ENCODE peak calls at places on chromosomes 13 and 19, in seven cellular contexts. D, H, W, I, J, G and B are unnamed samples.

GRCh38 chr13:77330009-77330471 is 3.1 kb upstream of the MYCBP2 start:
- DNase-seq in I (no peak), J (no peak), W (no peak), D (no peak), H (no peak), G (no peak), B (no peak)

GRCh38 chr13:32255744-32256120 is 59.4 kb downstream of the ZAR1L start:
- DNase-seq in I (no peak), G (no peak), D (no peak), H (peak; percentile 22), W (no peak), J (no peak), B (no peak)

GRCh38 chr19:49556412-49557398 is 23.7 kb downstream of the NOSIP start:
- DNase-seq in I (no peak), W (no peak), J (no peak), D (peak; percentile 86), H (no peak), G (no peak), B (no peak)

GRCh38 chr19:30064776-30065494 is 122.9 kb downstream of the URI1 start:
- DNase-seq in G (peak; percentile 9), H (no peak), W (peak; percentile 50), D (no peak), J (peak; percentile 40), I (peak; percentile 15), B (no peak)

GRCh38 chr19:7947939-7948338 is 4.5 kb upstream of the TIMM44 start:
- DNase-seq in G (no peak), J (no peak), H (peak; percentile 72), W (no peak), I (no peak), D (no peak), B (no peak)

GRCh38 chr13:43874512-43875092 is 4.9 kb downstream of the CCDC122 start:
- DNase-seq in J (peak; percentile 11), I (no peak), W (no peak), D (no peak), H (peak; percentile 45), G (no peak), B (no peak)

GRCh38 chr19:495440-496332 is 600 bp upstream of the MADCAM1 start:
- DNase-seq in G (no peak), J (peak; percentile 84), D (no peak), I (no peak), H (peak; percentile 46), W (no peak), B (no peak)

GRCh38 chr13:109243311-109243951 is 543.0 kb downstream of the IRS2 start:
- DNase-seq in W (no peak), H (peak; percentile 88), I (peak; percentile 52), J (no peak), D (no peak), G (no peak), B (no peak)

GRCh38 chr19:56667311-56667870 is 4.2 kb downstream of the ZNF835 start:
- DNase-seq in D (no peak), H (no peak), W (peak; percentile 68), G (no peak), J (no peak), I (no peak), B (no peak)

GRCh38 chr13:98515804-98516465 is 61.0 kb downstream of the STK24 start:
- DNase-seq in D (no peak), W (no peak), I (no peak), J (no peak), H (no peak), G (no peak), B (no peak)

GRCh38 chr19:5434351-5434917 is 20.8 kb upstream of the ZNRF4 start:
- DNase-seq in I (no peak), H (no peak), G (no peak), W (no peak), J (no peak), D (no peak), B (no peak)

GRCh38 chr13:73215807-73216206 is 157.0 kb downstream of the KLF5 start:
- DNase-seq in W (no peak), J (no peak), H (no peak), I (no peak), D (no peak), G (peak; percentile 38), B (no peak)

GRCh38 chr19:13986348-13986904 is 19.7 kb downstream of the RFX1 start:
- DNase-seq in G (peak; percentile 82), H (no peak), I (peak; percentile 91), J (peak; percentile 97), W (peak; percentile 91), D (peak; percentile 77), B (peak; percentile 67)

GRCh38 chr19:40750035-40750284 is 317 bp downstream of the ACTMAP start:
- DNase-seq in J (no peak), W (no peak), H (peak; percentile 45), I (no peak), G (no peak), D (no peak), B (no peak)

GRCh38 chr13:100521912-100522490 is 66.6 kb downstream of the GGACT start:
- DNase-seq in G (no peak), D (no peak), W (no peak), H (no peak), J (no peak), I (no peak), B (no peak)

GRCh38 chr19:35257113-35257461 is 8.3 kb downstream of the LSR start:
- DNase-seq in J (no peak), H (no peak), D (no peak), G (no peak), I (peak; percentile 14), W (peak; percentile 74), B (no peak)

GRCh38 chr19:29674374-29675119 is 9.3 kb downstream of the PLEKHF1 start:
- DNase-seq in G (no peak), J (no peak), W (peak; percentile 52), I (no peak), D (no peak), H (no peak), B (no peak)

DNA sequence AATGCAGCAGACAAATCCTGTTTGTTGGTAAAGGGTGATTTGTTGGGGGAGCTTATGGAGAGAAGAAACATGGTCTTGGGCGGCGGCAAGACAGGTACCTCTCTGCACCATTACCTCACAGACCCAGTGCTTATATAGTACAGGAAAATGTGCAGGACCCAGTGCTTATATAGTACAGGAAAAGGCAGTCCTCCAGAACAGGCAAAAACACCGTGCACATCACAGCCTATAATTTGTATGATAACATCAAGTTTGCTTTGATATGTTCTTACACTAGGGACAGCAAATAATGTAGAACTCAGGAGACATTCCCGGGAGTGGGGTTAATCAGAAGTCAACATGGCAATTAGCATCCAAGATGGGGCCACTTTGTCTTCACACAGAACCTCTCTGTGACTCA is 20.9 kb downstream of the VAV1 start:
- DNase-seq in H (no peak), J (no peak), G (no peak), I (no peak), D (no peak), W (no peak), B (no peak)
- H3K4me1 ChIP-seq in H (no peaks in the 10 kb centered on the region), J (no peaks in the 10 kb centered on the region), G (no peaks in the 10 kb centered on the region), I (no peaks in the 10 kb centered on the region), D (no peaks in the 10 kb centered on the region), W (peaks cover 5% of the 10 kb centered on the region), B (no peaks in the 10 kb centered on the region)

GRCh38 chr13:33525759-33526158 is 240.2 kb upstream of the STARD13 start:
- DNase-seq in I (no peak), G (no peak), J (no peak), W (no peak), H (no peak), D (no peak), B (no peak)

GRCh38 chr13:33536639-33537425 is 251.3 kb upstream of the STARD13 start:
- DNase-seq in D (no peak), W (no peak), I (no peak), G (no peak), H (peak; percentile 88), J (no peak), B (no peak)

GRCh38 chr13:33526718-33527117 is 241.2 kb upstream of the STARD13 start:
- DNase-seq in H (no peak), W (no peak), J (no peak), I (no peak), G (no peak), D (no peak), B (no peak)

GRCh38 chr13:33531484-33531883 is 245.9 kb upstream of the STARD13 start:
- DNase-seq in G (no peak), H (no peak), D (no peak), J (no peak), I (no peak), W (no peak), B (no peak)
- H3K27me3 ChIP-seq in G (no peaks in the 10 kb centered on the region), H (no peaks in the 10 kb centered on the region), D (no peaks in the 10 kb centered on the region), J (no peaks in the 10 kb centered on the region), I (no peaks in the 10 kb centered on the region), W (no peaks in the 10 kb centered on the region), B (no peaks in the 10 kb centered on the region)

GRCh38 chr19:17615889-17616685 is 60.6 kb downstream of the COLGALT1 start:
- DNase-seq in H (no peak), J (no peak), D (no peak), G (no peak), I (no peak), W (no peak), B (no peak)
- H3K4me3 ChIP-seq in H (peak overlapping the region; percentile 35), J (no peak overlapping the region), D (no peak overlapping the region), G (no peak overlapping the region), I (peak overlapping the region; percentile 5), W (peak overlapping the region; percentile 23), B (peak overlapping the region; percentile 53)

DNA sequence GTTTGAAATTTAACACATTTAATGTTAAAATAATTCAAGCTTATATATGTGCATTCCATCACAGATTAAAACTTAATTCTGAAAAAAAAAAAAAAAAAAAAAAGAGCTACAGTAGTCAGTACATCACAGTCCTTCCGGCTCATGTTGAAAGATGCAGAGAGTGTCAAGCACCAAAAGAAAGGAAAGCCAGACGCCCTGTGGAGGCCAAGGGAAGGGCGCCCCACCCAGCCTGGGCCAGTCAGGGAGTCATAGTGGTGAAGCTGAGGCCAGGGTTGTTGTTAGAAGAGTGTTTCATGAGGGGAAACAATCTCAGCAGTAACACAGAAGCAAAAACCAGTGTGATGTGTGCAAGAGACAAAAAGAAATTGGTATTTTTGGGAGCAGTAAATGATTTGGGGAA is 375.3 kb downstream of the MTUS2 start:
- DNase-seq in D (no peak), W (no peak), G (no peak), J (no peak), H (no peak), I (no peak), B (no peak)
- H3K4me1 ChIP-seq in D (no peaks in the 10 kb centered on the region), W (no peaks in the 10 kb centered on the region), G (no peaks in the 10 kb centered on the region), J (no peaks in the 10 kb centered on the region), H (no peaks in the 10 kb centered on the region), I (no peaks in the 10 kb centered on the region), B (no peaks in the 10 kb centered on the region)

DNA sequence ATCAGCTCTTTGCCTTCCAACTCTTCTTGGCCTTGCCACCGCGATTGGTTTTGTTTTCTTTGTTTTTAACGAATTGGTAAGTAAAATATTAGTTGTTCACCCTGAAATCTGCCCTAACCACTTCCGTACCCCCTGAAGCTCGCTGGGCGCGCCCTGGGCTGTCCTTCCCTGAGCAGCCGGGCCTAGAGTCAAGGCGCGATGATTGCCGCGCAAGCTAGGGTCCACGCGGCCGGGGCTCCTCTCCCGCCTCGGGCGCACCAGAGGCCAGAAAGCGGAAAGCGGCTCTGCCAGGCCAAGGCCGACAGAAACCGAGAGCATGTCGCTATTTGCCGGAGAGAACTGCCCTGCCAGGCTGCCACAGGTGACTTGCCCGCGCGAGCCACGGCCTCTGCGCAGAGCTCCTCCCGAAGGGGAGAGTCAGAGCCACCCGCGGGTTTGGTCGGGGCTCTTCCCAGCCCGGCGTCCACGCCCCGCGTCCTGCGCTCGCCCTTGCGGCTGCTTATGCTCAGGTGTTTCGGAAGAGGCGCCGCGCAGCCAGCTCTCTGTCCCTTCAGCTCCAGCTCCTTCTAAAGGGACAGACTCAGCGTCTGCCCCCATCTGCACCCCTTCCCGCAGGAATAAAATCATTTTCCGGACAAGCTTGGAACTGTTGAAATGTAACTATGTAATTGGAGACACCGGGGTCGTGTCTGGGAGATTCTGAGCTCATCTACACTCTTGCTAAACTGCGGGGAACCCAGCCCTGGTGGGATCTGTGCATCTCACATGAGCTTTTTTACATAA is 6.7 kb upstream of the CDX2 start:
- DNase-seq in H (no peak), G (peak; percentile 24), D (no peak), W (peak; percentile 61), I (no peak), J (peak; percentile 15), B (no peak)
- H3K27me3 ChIP-seq in H (peaks cover 20% of the 10 kb centered on the region), G (peaks cover 53% of the 10 kb centered on the region), D (peaks cover 84% of the 10 kb centered on the region), W (peaks cover 100% of the 10 kb centered on the region), I (peaks cover 98% of the 10 kb centered on the region), J (peaks cover 97% of the 10 kb centered on the region), B (peaks cover 9% of the 10 kb centered on the region)